ENCODE peak calls at places on chromosomes 11 and 22, in five cellular contexts. F is fibroblast of pulmonary artery, C is GM06990, V is natural killer cell, G is nephron progenitor cell. R is an unnamed sample.

GRCh38 chr11:13260196-13260962 is 17.2 kb upstream of the BMAL1 start:
- DNase-seq in F (no peak), G (no peak), C (no peak), V (no peak), R (no peak)

GRCh38 chr22:45192701-45193187 is 29.0 kb downstream of the NUP50 start:
- DNase-seq in C (no peak), F (no peak), V (no peak), G (no peak), R (no peak)

GRCh38 chr11:134369656-134370525 is 38.1 kb downstream of the GLB1L2 start:
- DNase-seq in C (no peak), G (no peak), F (no peak), V (no peak), R (no peak)

GRCh38 chr11:93020248-93021088 is 51.0 kb downstream of the MTNR1B start:
- DNase-seq in V (no peak), G (no peak), F (peak), C (no peak), R (no peak)

GRCh38 chr11:86592659-86593451 is 79.6 kb downstream of the ME3 start:
- DNase-seq in V (peak), F (peak), C (peak), G (no peak), R (no peak)

GRCh38 chr11:118015385-118015841 is 29.2 kb downstream of the IL10RA start:
- DNase-seq in G (no peak), C (no peak), F (no peak), V (no peak), R (no peak)

GRCh38 chr11:126359431-126360048 is 4.1 kb downstream of the ST3GAL4 start:
- DNase-seq in C (no peak), V (no peak), G (no peak), F (peak), R (no peak)

GRCh38 chr11:116879789-116880402 is 42.5 kb upstream of the APOA1 start:
- DNase-seq in F (peak), V (no peak), G (peak), C (peak), R (no peak)

GRCh38 chr22:39078329-39078728 is 1.3 kb downstream of the APOBEC3G start:
- DNase-seq in F (no peak), C (no peak), V (no peak), G (no peak), R (no peak)

GRCh38 chr11:40170076-40170475 is 1289.4 kb downstream of the LRRC4C start:
- DNase-seq in V (no peak), F (no peak), G (no peak), C (no peak), R (no peak)

GRCh38 chr11:119433369-119433749 is 10.4 kb upstream of the THY1 start:
- DNase-seq in F (no peak), G (no peak), V (no peak), C (no peak), R (no peak)

GRCh38 chr11:35012467-35013191 is 96.2 kb downstream of the PDHX start:
- DNase-seq in V (no peak), C (peak), F (no peak), G (no peak), R (no peak)

GRCh38 chr11:109946322-109946846 is 146.8 kb upstream of the ZC3H12C start:
- DNase-seq in C (peak), G (peak), V (peak), F (peak), R (no peak)

GRCh38 chr11:30016588-30017363 is at the start of gene KCNA4:
- DNase-seq in V (no peak), C (no peak), G (peak), F (peak), R (peak)

GRCh38 chr11:119091966-119092879 is 7.5 kb downstream of the HMBS start:
- DNase-seq in C (no peak), G (no peak), F (no peak), V (no peak), R (no peak)

GRCh38 chr11:47916361-47916841 is 64.0 kb upstream of the PTPRJ start:
- DNase-seq in G (no peak), F (peak), C (no peak), V (no peak), R (no peak)

GRCh38 chr11:67267188-67268035 is 1.1 kb downstream of the GRK2 start:
- DNase-seq in G (no peak), C (no peak), V (peak), F (no peak), R (no peak)

GRCh38 chr11:78868563-78868962 is 293.9 kb upstream of the NARS2 start:
- DNase-seq in C (no peak), F (no peak), V (no peak), G (no peak), R (no peak)

GRCh38 chr22:47695176-47695575 is 932.7 kb downstream of the TBC1D22A start:
- DNase-seq in F (no peak), C (peak), G (no peak), V (no peak), R (no peak)

GRCh38 chr11:86151188-86152005 is 82.5 kb upstream of the PICALM start:
- DNase-seq in F (no peak), V (no peak), C (peak), G (peak), R (no peak)

GRCh38 chr22:32905400-32905799 is 103.9 kb downstream of the TIMP3 start:
- DNase-seq in F (no peak), C (no peak), G (no peak), V (no peak), R (no peak)

GRCh38 chr11:1307998-1308744 is 1.3 kb downstream of the TOLLIP start:
- DNase-seq in F (no peak), C (no peak), G (no peak), V (no peak), R (no peak)

GRCh38 chr11:122843281-122844150 is 5.2 kb downstream of the CRTAM start:
- DNase-seq in V (peak), C (peak), F (no peak), G (no peak), R (no peak)

GRCh38 chr22:48945621-48946458 is 881.8 kb downstream of the BRD1 start:
- DNase-seq in G (no peak), V (peak), C (no peak), F (no peak), R (no peak)

GRCh38 chr11:36492724-36493304 is 17.3 kb downstream of the TRAF6 start:
- DNase-seq in V (no peak), G (no peak), C (no peak), F (peak), R (no peak)

GRCh38 chr11:46305295-46305694 is 27.8 kb downstream of the CREB3L1 start:
- DNase-seq in G (no peak), F (peak), V (no peak), C (no peak), R (no peak)

GRCh38 chr11:132137981-132138313 is 767.5 kb downstream of the NTM start:
- DNase-seq in C (no peak), G (no peak), F (no peak), V (no peak), R (no peak)

GRCh38 chr11:43756575-43756974 is 76.0 kb downstream of the HSD17B12 start:
- DNase-seq in C (no peak), F (peak), G (no peak), V (no peak), R (no peak)

GRCh38 chr11:104254347-104254746 is 90.4 kb upstream of the PDGFD start:
- DNase-seq in G (peak), V (no peak), C (peak), F (peak), R (no peak)

GRCh38 chr11:66011785-66012303 is at the start of gene CST6:
- DNase-seq in G (no peak), C (no peak), F (no peak), V (no peak), R (no peak)

GRCh38 chr22:38865201-38866023 is 6.6 kb downstream of the CBX6 start:
- DNase-seq in F (no peak), C (no peak), G (no peak), V (no peak), R (no peak)

GRCh38 chr22:48942698-48943566 is 884.7 kb downstream of the BRD1 start:
- DNase-seq in F (no peak), C (no peak), G (no peak), V (peak), R (no peak)

GRCh38 chr11:86621854-86622253 is 50.6 kb downstream of the ME3 start:
- DNase-seq in C (no peak), V (no peak), F (no peak), G (no peak), R (no peak)

GRCh38 chr11:69253028-69253427 is 40.9 kb upstream of the MYEOV start:
- DNase-seq in F (peak), C (no peak), G (no peak), V (no peak), R (no peak)

GRCh38 chr11:2175659-2176058 is 4.0 kb upstream of the TH start:
- DNase-seq in F (peak), G (no peak), C (no peak), V (no peak), R (no peak)

GRCh38 chr22:46008836-46009596 is 32.1 kb upstream of the WNT7B start:
- DNase-seq in V (no peak), F (no peak), C (no peak), G (no peak), R (no peak)

GRCh38 chr11:96942855-96943254 is 553.0 kb downstream of the JRKL start:
- DNase-seq in G (no peak), C (no peak), F (no peak), V (no peak), R (no peak)

GRCh38 chr22:31872209-31872608 is 72.1 kb upstream of the YWHAH start:
- DNase-seq in G (no peak), C (no peak), V (no peak), F (peak), R (no peak)

DNA sequence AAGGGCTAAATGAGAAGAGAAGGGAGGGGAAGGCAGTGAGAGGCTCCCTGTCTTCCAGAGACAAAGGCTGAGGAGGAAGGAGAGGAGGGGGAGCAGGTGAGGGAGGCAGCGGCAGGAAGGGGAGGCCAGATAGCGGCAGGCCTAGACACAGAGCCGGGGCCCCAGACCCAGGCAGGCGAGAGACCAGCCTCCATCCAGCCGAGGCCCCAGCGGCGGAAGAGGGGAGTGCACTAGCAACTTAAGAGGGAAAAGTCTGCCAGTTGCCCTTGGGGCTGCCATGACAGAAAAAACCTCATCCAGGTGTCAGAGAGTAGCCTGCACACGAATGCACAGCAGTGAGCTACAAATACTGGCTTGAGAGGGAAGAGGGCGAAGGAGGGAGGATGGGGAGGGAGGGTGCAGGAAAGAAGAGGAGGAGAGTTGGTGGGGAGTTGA is 46.7 kb downstream of the IGLL1 start:
- DNase-seq in G (peak), V (no peak), F (peak), C (no peak), R (peak)
- TF ChIP-seq CTCF in G (peak), V (peak), F (peak), C (peak), R (no peak)

GRCh38 chr22:40480996-40481395 is 110.6 kb downstream of the SGSM3 start:
- DNase-seq in F (no peak), C (no peak), G (no peak), V (no peak), R (no peak)

GRCh38 chr22:40479126-40479800 is 108.9 kb downstream of the SGSM3 start:
- DNase-seq in V (no peak), F (no peak), C (no peak), G (no peak), R (no peak)

GRCh38 chr22:40478456-40479125 is 108.2 kb downstream of the SGSM3 start:
- DNase-seq in F (no peak), V (no peak), C (no peak), G (no peak), R (no peak)

GRCh38 chr22:40477683-40478348 is 107.4 kb downstream of the SGSM3 start:
- DNase-seq in V (no peak), F (no peak), G (no peak), C (no peak), R (no peak)

DNA sequence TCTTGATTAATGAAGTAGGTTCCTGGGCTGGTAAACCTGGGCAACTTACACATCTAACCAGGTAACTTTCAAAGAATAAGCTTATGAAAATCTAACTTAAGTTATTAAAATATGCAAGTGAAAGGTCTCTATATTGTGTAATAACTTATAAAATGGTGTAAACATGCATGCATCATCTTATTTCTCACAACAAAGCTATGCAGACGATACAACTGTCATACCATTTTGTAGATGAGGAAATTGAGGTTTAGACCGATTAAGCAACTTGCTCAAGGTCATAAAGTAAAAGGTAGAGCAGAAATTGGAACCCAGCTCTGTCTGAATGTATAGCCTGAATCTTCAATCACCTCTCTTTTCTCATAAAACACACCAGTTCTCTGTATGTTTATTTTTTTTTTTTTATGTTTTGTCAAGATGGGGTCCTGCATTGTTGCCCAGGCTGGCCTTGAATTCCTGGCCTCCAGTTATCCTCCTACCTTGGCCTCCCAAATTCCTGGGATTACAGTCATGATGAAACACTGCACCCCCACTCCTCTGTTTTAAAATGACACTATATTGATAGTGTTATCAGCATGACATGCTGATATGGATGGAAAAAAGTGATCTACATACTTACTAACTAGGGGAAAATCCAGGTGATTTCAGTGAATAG is 109.6 kb downstream of the SGSM3 start:
- DNase-seq in G (no peak), C (no peak), F (peak), V (no peak), R (no peak)
- TF ChIP-seq CTCF in G (no peak), C (no peak), F (no peak), V (no peak), R (no peak)

DNA sequence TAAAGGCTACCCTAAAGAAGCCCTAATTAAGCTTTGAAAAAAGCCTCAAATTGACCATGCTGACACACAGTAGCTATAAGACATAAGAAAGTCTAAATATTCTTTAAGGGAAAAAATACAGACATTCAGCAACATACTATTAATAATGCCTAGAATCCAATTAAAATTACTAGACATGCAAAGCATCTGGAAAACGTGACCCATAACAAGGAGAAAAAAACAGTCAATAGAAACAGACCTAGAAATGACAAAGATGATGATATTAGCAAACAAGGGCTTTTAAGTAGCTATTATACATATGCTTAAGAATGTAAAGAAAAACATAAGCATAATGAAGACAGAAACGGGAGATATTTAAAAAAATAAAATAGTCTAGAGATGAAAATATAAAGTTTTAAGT is 63.7 kb upstream of the MYOD1 start:
- DNase-seq in V (no peak), C (no peak), G (no peak), F (no peak), R (no peak)
- TF ChIP-seq CTCF in V (no peak), C (no peak), G (no peak), F (no peak), R (no peak)

DNA sequence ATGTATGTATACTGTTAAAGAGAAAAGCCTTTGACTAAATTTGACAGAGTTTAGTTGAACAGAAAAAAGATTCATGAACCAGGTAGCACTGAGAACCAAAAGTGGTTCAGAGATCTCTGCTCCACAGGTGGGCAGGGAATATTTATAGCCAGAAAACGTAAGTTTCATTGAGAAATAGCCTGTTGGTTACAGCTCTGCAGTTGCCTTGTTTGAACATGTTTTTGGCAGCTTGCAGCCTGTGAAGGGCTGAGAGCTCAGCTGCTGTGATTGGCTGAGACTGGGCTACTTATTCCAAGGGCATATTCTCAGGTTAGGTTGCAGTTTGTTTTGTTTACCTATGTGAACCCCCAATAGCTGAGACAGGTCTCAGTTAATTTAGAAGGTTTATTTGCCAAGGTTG is 13.5 kb upstream of the ZNF74 start:
- DNase-seq in G (no peak), F (no peak), V (no peak), C (no peak), R (no peak)
- TF ChIP-seq CTCF in G (no peak), F (no peak), V (no peak), C (no peak), R (no peak)

GRCh38 chr11:57568330-57568766 is 876 bp upstream of the UBE2L6 start:
- DNase-seq in F (peak), C (peak), V (peak), G (peak), R (peak)
- TF ChIP-seq CTCF in F (peak), C (peak), V (peak), G (peak), R (peak)

DNA sequence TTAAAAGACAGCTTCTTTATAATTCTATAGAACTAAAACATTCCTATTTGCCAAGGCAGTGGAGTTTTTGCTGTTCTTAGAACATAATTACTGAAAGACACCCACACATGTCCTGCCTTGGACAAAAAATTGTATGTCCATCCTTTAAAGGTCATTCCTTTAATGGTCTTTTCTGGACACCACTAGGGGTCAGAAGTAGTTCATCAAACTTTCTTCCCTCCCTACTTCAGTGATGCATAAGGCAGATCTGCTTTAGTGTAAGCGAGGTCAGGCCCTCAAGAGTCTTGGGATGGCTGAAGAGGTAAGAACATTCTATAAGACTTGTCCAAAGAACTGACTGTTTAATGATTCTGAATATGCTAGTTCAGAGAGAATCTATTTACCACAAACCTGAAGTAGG is 4.3 kb upstream of the OR51V1 start:
- DNase-seq in V (no peak), F (peak), G (no peak), C (no peak), R (no peak)
- TF ChIP-seq CTCF in V (no peak), F (peak), G (peak), C (peak), R (peak)

DNA sequence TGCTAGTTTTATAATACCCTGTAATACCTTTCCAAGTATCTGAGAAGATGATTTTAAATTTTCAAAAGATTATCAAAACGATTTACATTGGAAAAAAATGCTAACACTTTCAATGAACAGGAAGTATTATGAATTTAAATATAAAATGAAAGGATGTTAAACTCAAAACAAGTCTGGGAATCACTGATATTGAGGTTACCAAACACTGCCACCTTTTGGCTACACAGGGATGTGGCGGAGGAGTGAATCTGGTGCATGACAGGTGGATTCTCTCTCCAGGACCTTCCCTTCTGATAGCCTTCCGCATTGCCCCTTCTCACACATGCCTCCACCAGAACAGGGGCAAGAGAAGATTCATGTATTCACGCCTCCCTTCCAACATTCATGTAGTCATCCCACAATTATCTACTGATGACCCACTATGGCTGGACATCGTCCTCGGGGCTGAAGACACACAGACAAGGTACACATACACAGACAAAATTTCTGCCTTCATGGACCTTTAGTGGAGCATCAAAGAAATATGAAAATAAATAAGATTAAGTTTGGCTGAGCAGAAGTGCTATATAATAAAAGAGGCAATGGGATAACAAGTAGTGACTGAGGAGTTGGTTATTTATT is 34.7 kb downstream of the ATG16L2 start:
- DNase-seq in G (no peak), V (no peak), F (peak), C (no peak), R (no peak)
- TF ChIP-seq CTCF in G (peak), V (peak), F (peak), C (peak), R (peak)

DNA sequence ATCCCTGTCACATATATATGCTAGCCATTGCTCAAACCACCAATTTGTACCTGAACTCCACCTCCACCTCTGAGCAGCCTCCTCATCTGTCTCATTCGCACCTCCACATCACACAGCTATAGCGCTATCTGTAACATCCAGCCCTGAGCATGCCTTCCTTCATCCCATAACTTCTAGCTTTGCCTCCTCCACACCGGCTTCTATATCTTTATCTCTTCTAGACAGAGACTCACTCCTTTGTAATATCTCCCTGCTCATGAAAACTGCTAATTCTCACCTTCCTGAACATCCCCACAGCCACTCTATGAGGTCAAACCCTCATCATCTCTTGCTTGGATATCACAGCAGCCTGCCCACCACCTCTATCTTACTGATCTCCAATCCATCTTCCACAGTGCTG is 5.9 kb downstream of the SIAE start:
- DNase-seq in V (no peak), G (no peak), F (no peak), C (no peak), R (no peak)
- TF ChIP-seq CTCF in V (no peak), G (no peak), F (no peak), C (no peak), R (no peak)

R was measured in D721Med.